ENCODE peak calls at places on chromosomes 16 and 17, in six cellular contexts. One of them, this sample, is unnamed.

GRCh38 chr17:77854083-77854758 is 104.3 kb upstream of the TNRC6C start:
- DNase-seq in T-helper 2 cell treated with Interferon-gamma antibody and Interleukin-4, amounts not matched to agents 5 μg/mL and 100 μg/mL, for 36 hours: no peak
- DNase-seq in activated naive CD8-positive, alpha-beta T cell treated with anti-CD3 and anti-CD28 coated beads, Interleukin-2, amount 10 ng/mL, durations not matched to agents 7 days and 5 days: no peak
- DNase-seq in AG09309: no peak
- DNase-seq in GM20000: no peak
- DNase-seq in amniotic stem cell: no peak
- DNase-seq in this sample: no peak

GRCh38 chr17:81057079-81057730 is 22.3 kb downstream of the BAIAP2 start:
- DNase-seq in T-helper 2 cell treated with Interferon-gamma antibody and Interleukin-4, amounts not matched to agents 5 μg/mL and 100 μg/mL, for 36 hours: no peak
- DNase-seq in activated naive CD8-positive, alpha-beta T cell treated with anti-CD3 and anti-CD28 coated beads, Interleukin-2, amount 10 ng/mL, durations not matched to agents 7 days and 5 days: no peak
- DNase-seq in AG09309: no peak
- DNase-seq in GM20000: no peak
- DNase-seq in amniotic stem cell: no peak
- DNase-seq in this sample: peak; percentile 55

GRCh38 chr16:66220766-66221165 is 145.7 kb upstream of the CDH5 start:
- DNase-seq in T-helper 2 cell treated with Interferon-gamma antibody and Interleukin-4, amounts not matched to agents 5 μg/mL and 100 μg/mL, for 36 hours: no peak
- DNase-seq in activated naive CD8-positive, alpha-beta T cell treated with anti-CD3 and anti-CD28 coated beads, Interleukin-2, amount 10 ng/mL, durations not matched to agents 7 days and 5 days: no peak
- DNase-seq in AG09309: no peak
- DNase-seq in GM20000: no peak
- DNase-seq in amniotic stem cell: no peak
- DNase-seq in this sample: no peak

GRCh38 chr17:39919087-39919683 is 750 bp upstream of the GSDMB start:
- DNase-seq in T-helper 2 cell treated with Interferon-gamma antibody and Interleukin-4, amounts not matched to agents 5 μg/mL and 100 μg/mL, for 36 hours: no peak
- DNase-seq in activated naive CD8-positive, alpha-beta T cell treated with anti-CD3 and anti-CD28 coated beads, Interleukin-2, amount 10 ng/mL, durations not matched to agents 7 days and 5 days: no peak
- DNase-seq in AG09309: no peak
- DNase-seq in GM20000: no peak
- DNase-seq in amniotic stem cell: no peak
- DNase-seq in this sample: no peak

GRCh38 chr16:87050142-87050541 is 267.1 kb downstream of the C16orf95 start:
- DNase-seq in T-helper 2 cell treated with Interferon-gamma antibody and Interleukin-4, amounts not matched to agents 5 μg/mL and 100 μg/mL, for 36 hours: no peak
- DNase-seq in activated naive CD8-positive, alpha-beta T cell treated with anti-CD3 and anti-CD28 coated beads, Interleukin-2, amount 10 ng/mL, durations not matched to agents 7 days and 5 days: no peak
- DNase-seq in AG09309: no peak
- DNase-seq in GM20000: no peak
- DNase-seq in amniotic stem cell: no peak
- DNase-seq in this sample: peak; percentile 35

GRCh38 chr16:50731130-50731988 is 10.5 kb upstream of the CYLD start:
- DNase-seq in T-helper 2 cell treated with Interferon-gamma antibody and Interleukin-4, amounts not matched to agents 5 μg/mL and 100 μg/mL, for 36 hours: no peak
- DNase-seq in activated naive CD8-positive, alpha-beta T cell treated with anti-CD3 and anti-CD28 coated beads, Interleukin-2, amount 10 ng/mL, durations not matched to agents 7 days and 5 days: no peak
- DNase-seq in AG09309: no peak
- DNase-seq in GM20000: no peak
- DNase-seq in amniotic stem cell: no peak
- DNase-seq in this sample: peak; percentile 54

GRCh38 chr16:8934601-8935000 is 29.1 kb downstream of the USP7 start:
- DNase-seq in T-helper 2 cell treated with Interferon-gamma antibody and Interleukin-4, amounts not matched to agents 5 μg/mL and 100 μg/mL, for 36 hours: no peak
- DNase-seq in activated naive CD8-positive, alpha-beta T cell treated with anti-CD3 and anti-CD28 coated beads, Interleukin-2, amount 10 ng/mL, durations not matched to agents 7 days and 5 days: no peak
- DNase-seq in AG09309: no peak
- DNase-seq in GM20000: no peak
- DNase-seq in amniotic stem cell: no peak
- DNase-seq in this sample: no peak

GRCh38 chr16:88589441-88589840 is 19.2 kb downstream of the ZC3H18 start:
- DNase-seq in T-helper 2 cell treated with Interferon-gamma antibody and Interleukin-4, amounts not matched to agents 5 μg/mL and 100 μg/mL, for 36 hours: peak; percentile 27
- DNase-seq in activated naive CD8-positive, alpha-beta T cell treated with anti-CD3 and anti-CD28 coated beads, Interleukin-2, amount 10 ng/mL, durations not matched to agents 7 days and 5 days: no peak
- DNase-seq in AG09309: no peak
- DNase-seq in GM20000: no peak
- DNase-seq in amniotic stem cell: no peak
- DNase-seq in this sample: no peak

GRCh38 chr16:4613636-4614570 is 785 bp downstream of the UBALD1 start:
- DNase-seq in T-helper 2 cell treated with Interferon-gamma antibody and Interleukin-4, amounts not matched to agents 5 μg/mL and 100 μg/mL, for 36 hours: peak; percentile 30
- DNase-seq in activated naive CD8-positive, alpha-beta T cell treated with anti-CD3 and anti-CD28 coated beads, Interleukin-2, amount 10 ng/mL, durations not matched to agents 7 days and 5 days: peak; percentile 61
- DNase-seq in AG09309: no peak
- DNase-seq in GM20000: peak; percentile 71
- DNase-seq in amniotic stem cell: no peak
- DNase-seq in this sample: no peak

GRCh38 chr17:66296289-66296725 is 6.1 kb upstream of the PRKCA start:
- DNase-seq in T-helper 2 cell treated with Interferon-gamma antibody and Interleukin-4, amounts not matched to agents 5 μg/mL and 100 μg/mL, for 36 hours: no peak
- DNase-seq in activated naive CD8-positive, alpha-beta T cell treated with anti-CD3 and anti-CD28 coated beads, Interleukin-2, amount 10 ng/mL, durations not matched to agents 7 days and 5 days: no peak
- DNase-seq in AG09309: no peak
- DNase-seq in GM20000: no peak
- DNase-seq in amniotic stem cell: no peak
- DNase-seq in this sample: no peak

GRCh38 chr17:55089955-55090573 is 121.5 kb downstream of the STXBP4 start:
- DNase-seq in T-helper 2 cell treated with Interferon-gamma antibody and Interleukin-4, amounts not matched to agents 5 μg/mL and 100 μg/mL, for 36 hours: peak; percentile 55
- DNase-seq in activated naive CD8-positive, alpha-beta T cell treated with anti-CD3 and anti-CD28 coated beads, Interleukin-2, amount 10 ng/mL, durations not matched to agents 7 days and 5 days: no peak
- DNase-seq in AG09309: no peak
- DNase-seq in GM20000: peak; percentile 42
- DNase-seq in amniotic stem cell: no peak
- DNase-seq in this sample: no peak

GRCh38 chr16:49484454-49484853 is 110.8 kb downstream of the C16orf78 start:
- DNase-seq in T-helper 2 cell treated with Interferon-gamma antibody and Interleukin-4, amounts not matched to agents 5 μg/mL and 100 μg/mL, for 36 hours: no peak
- DNase-seq in activated naive CD8-positive, alpha-beta T cell treated with anti-CD3 and anti-CD28 coated beads, Interleukin-2, amount 10 ng/mL, durations not matched to agents 7 days and 5 days: peak; percentile 30
- DNase-seq in AG09309: no peak
- DNase-seq in GM20000: peak; percentile 78
- DNase-seq in amniotic stem cell: no peak
- DNase-seq in this sample: peak; percentile 75

GRCh38 chr17:28059675-28060074 is 17.2 kb downstream of the NLK start:
- DNase-seq in T-helper 2 cell treated with Interferon-gamma antibody and Interleukin-4, amounts not matched to agents 5 μg/mL and 100 μg/mL, for 36 hours: no peak
- DNase-seq in activated naive CD8-positive, alpha-beta T cell treated with anti-CD3 and anti-CD28 coated beads, Interleukin-2, amount 10 ng/mL, durations not matched to agents 7 days and 5 days: no peak
- DNase-seq in AG09309: no peak
- DNase-seq in GM20000: no peak
- DNase-seq in amniotic stem cell: no peak
- DNase-seq in this sample: no peak

GRCh38 chr17:40224707-40225092 is 5.6 kb downstream of the WIPF2 start:
- DNase-seq in T-helper 2 cell treated with Interferon-gamma antibody and Interleukin-4, amounts not matched to agents 5 μg/mL and 100 μg/mL, for 36 hours: no peak
- DNase-seq in activated naive CD8-positive, alpha-beta T cell treated with anti-CD3 and anti-CD28 coated beads, Interleukin-2, amount 10 ng/mL, durations not matched to agents 7 days and 5 days: no peak
- DNase-seq in AG09309: no peak
- DNase-seq in GM20000: no peak
- DNase-seq in amniotic stem cell: no peak
- DNase-seq in this sample: peak; percentile 83

GRCh38 chr17:17004251-17004996 is 32.5 kb upstream of the TNFRSF13B start:
- DNase-seq in T-helper 2 cell treated with Interferon-gamma antibody and Interleukin-4, amounts not matched to agents 5 μg/mL and 100 μg/mL, for 36 hours: no peak
- DNase-seq in activated naive CD8-positive, alpha-beta T cell treated with anti-CD3 and anti-CD28 coated beads, Interleukin-2, amount 10 ng/mL, durations not matched to agents 7 days and 5 days: no peak
- DNase-seq in AG09309: no peak
- DNase-seq in GM20000: no peak
- DNase-seq in amniotic stem cell: no peak
- DNase-seq in this sample: no peak

GRCh38 chr17:50201226-50201854 is at the start of gene COL1A1:
- DNase-seq in T-helper 2 cell treated with Interferon-gamma antibody and Interleukin-4, amounts not matched to agents 5 μg/mL and 100 μg/mL, for 36 hours: no peak
- DNase-seq in activated naive CD8-positive, alpha-beta T cell treated with anti-CD3 and anti-CD28 coated beads, Interleukin-2, amount 10 ng/mL, durations not matched to agents 7 days and 5 days: no peak
- DNase-seq in AG09309: peak; percentile 85
- DNase-seq in GM20000: no peak
- DNase-seq in amniotic stem cell: peak; percentile 64
- DNase-seq in this sample: peak; percentile 94

GRCh38 chr17:2150871-2151270 is 96.0 kb downstream of the HIC1 start:
- DNase-seq in T-helper 2 cell treated with Interferon-gamma antibody and Interleukin-4, amounts not matched to agents 5 μg/mL and 100 μg/mL, for 36 hours: no peak
- DNase-seq in activated naive CD8-positive, alpha-beta T cell treated with anti-CD3 and anti-CD28 coated beads, Interleukin-2, amount 10 ng/mL, durations not matched to agents 7 days and 5 days: no peak
- DNase-seq in AG09309: no peak
- DNase-seq in GM20000: no peak
- DNase-seq in amniotic stem cell: no peak
- DNase-seq in this sample: no peak

GRCh38 chr16:29757950-29758466 is 12.2 kb upstream of the C16orf54 start:
- DNase-seq in T-helper 2 cell treated with Interferon-gamma antibody and Interleukin-4, amounts not matched to agents 5 μg/mL and 100 μg/mL, for 36 hours: no peak
- DNase-seq in activated naive CD8-positive, alpha-beta T cell treated with anti-CD3 and anti-CD28 coated beads, Interleukin-2, amount 10 ng/mL, durations not matched to agents 7 days and 5 days: no peak
- DNase-seq in AG09309: peak; percentile 59
- DNase-seq in GM20000: no peak
- DNase-seq in amniotic stem cell: peak; percentile 32
- DNase-seq in this sample: no peak

GRCh38 chr16:2214721-2214970 is at the start of gene PGP:
- DNase-seq in T-helper 2 cell treated with Interferon-gamma antibody and Interleukin-4, amounts not matched to agents 5 μg/mL and 100 μg/mL, for 36 hours: no peak
- DNase-seq in activated naive CD8-positive, alpha-beta T cell treated with anti-CD3 and anti-CD28 coated beads, Interleukin-2, amount 10 ng/mL, durations not matched to agents 7 days and 5 days: peak; percentile 100
- DNase-seq in AG09309: no peak
- DNase-seq in GM20000: no peak
- DNase-seq in amniotic stem cell: no peak
- DNase-seq in this sample: no peak

GRCh38 chr16:69443809-69444611 is 19.6 kb downstream of the CYB5B start:
- DNase-seq in T-helper 2 cell treated with Interferon-gamma antibody and Interleukin-4, amounts not matched to agents 5 μg/mL and 100 μg/mL, for 36 hours: peak; percentile 24
- DNase-seq in activated naive CD8-positive, alpha-beta T cell treated with anti-CD3 and anti-CD28 coated beads, Interleukin-2, amount 10 ng/mL, durations not matched to agents 7 days and 5 days: peak; percentile 44
- DNase-seq in AG09309: no peak
- DNase-seq in GM20000: no peak
- DNase-seq in amniotic stem cell: peak; percentile 33
- DNase-seq in this sample: no peak

GRCh38 chr17:29180788-29181160 is 576 bp upstream of the MYO18A start:
- DNase-seq in T-helper 2 cell treated with Interferon-gamma antibody and Interleukin-4, amounts not matched to agents 5 μg/mL and 100 μg/mL, for 36 hours: no peak
- DNase-seq in activated naive CD8-positive, alpha-beta T cell treated with anti-CD3 and anti-CD28 coated beads, Interleukin-2, amount 10 ng/mL, durations not matched to agents 7 days and 5 days: no peak
- DNase-seq in AG09309: no peak
- DNase-seq in GM20000: no peak
- DNase-seq in amniotic stem cell: no peak
- DNase-seq in this sample: no peak

GRCh38 chr17:78573955-78574354 is 3.2 kb downstream of the DNAH17 start:
- DNase-seq in T-helper 2 cell treated with Interferon-gamma antibody and Interleukin-4, amounts not matched to agents 5 μg/mL and 100 μg/mL, for 36 hours: no peak
- DNase-seq in activated naive CD8-positive, alpha-beta T cell treated with anti-CD3 and anti-CD28 coated beads, Interleukin-2, amount 10 ng/mL, durations not matched to agents 7 days and 5 days: no peak
- DNase-seq in AG09309: no peak
- DNase-seq in GM20000: no peak
- DNase-seq in amniotic stem cell: no peak
- DNase-seq in this sample: no peak

GRCh38 chr16:53097190-53097589 is 42.4 kb downstream of the CHD9 start:
- DNase-seq in T-helper 2 cell treated with Interferon-gamma antibody and Interleukin-4, amounts not matched to agents 5 μg/mL and 100 μg/mL, for 36 hours: no peak
- DNase-seq in activated naive CD8-positive, alpha-beta T cell treated with anti-CD3 and anti-CD28 coated beads, Interleukin-2, amount 10 ng/mL, durations not matched to agents 7 days and 5 days: no peak
- DNase-seq in AG09309: no peak
- DNase-seq in GM20000: no peak
- DNase-seq in amniotic stem cell: no peak
- DNase-seq in this sample: no peak

GRCh38 chr16:19542138-19542821 is 13.2 kb upstream of the VPS35L start:
- DNase-seq in T-helper 2 cell treated with Interferon-gamma antibody and Interleukin-4, amounts not matched to agents 5 μg/mL and 100 μg/mL, for 36 hours: no peak
- DNase-seq in activated naive CD8-positive, alpha-beta T cell treated with anti-CD3 and anti-CD28 coated beads, Interleukin-2, amount 10 ng/mL, durations not matched to agents 7 days and 5 days: no peak
- DNase-seq in AG09309: no peak
- DNase-seq in GM20000: no peak
- DNase-seq in amniotic stem cell: no peak
- DNase-seq in this sample: no peak

GRCh38 chr17:4073983-4074830 is 68.6 kb downstream of the ZZEF1 start:
- DNase-seq in T-helper 2 cell treated with Interferon-gamma antibody and Interleukin-4, amounts not matched to agents 5 μg/mL and 100 μg/mL, for 36 hours: no peak
- DNase-seq in activated naive CD8-positive, alpha-beta T cell treated with anti-CD3 and anti-CD28 coated beads, Interleukin-2, amount 10 ng/mL, durations not matched to agents 7 days and 5 days: no peak
- DNase-seq in AG09309: no peak
- DNase-seq in GM20000: peak; percentile 88
- DNase-seq in amniotic stem cell: no peak
- DNase-seq in this sample: no peak

GRCh38 chr17:63450551-63450950 is 4.4 kb upstream of the CYB561 start:
- DNase-seq in T-helper 2 cell treated with Interferon-gamma antibody and Interleukin-4, amounts not matched to agents 5 μg/mL and 100 μg/mL, for 36 hours: no peak
- DNase-seq in activated naive CD8-positive, alpha-beta T cell treated with anti-CD3 and anti-CD28 coated beads, Interleukin-2, amount 10 ng/mL, durations not matched to agents 7 days and 5 days: no peak
- DNase-seq in AG09309: no peak
- DNase-seq in GM20000: no peak
- DNase-seq in amniotic stem cell: no peak
- DNase-seq in this sample: no peak

GRCh38 chr16:82631701-82632685 is 5.2 kb downstream of the CDH13 start:
- DNase-seq in T-helper 2 cell treated with Interferon-gamma antibody and Interleukin-4, amounts not matched to agents 5 μg/mL and 100 μg/mL, for 36 hours: no peak
- DNase-seq in activated naive CD8-positive, alpha-beta T cell treated with anti-CD3 and anti-CD28 coated beads, Interleukin-2, amount 10 ng/mL, durations not matched to agents 7 days and 5 days: no peak
- DNase-seq in AG09309: no peak
- DNase-seq in GM20000: no peak
- DNase-seq in amniotic stem cell: no peak
- DNase-seq in this sample: no peak

GRCh38 chr17:56886288-56886721 is 27.5 kb downstream of the TRIM25 start:
- DNase-seq in T-helper 2 cell treated with Interferon-gamma antibody and Interleukin-4, amounts not matched to agents 5 μg/mL and 100 μg/mL, for 36 hours: no peak
- DNase-seq in activated naive CD8-positive, alpha-beta T cell treated with anti-CD3 and anti-CD28 coated beads, Interleukin-2, amount 10 ng/mL, durations not matched to agents 7 days and 5 days: no peak
- DNase-seq in AG09309: no peak
- DNase-seq in GM20000: no peak
- DNase-seq in amniotic stem cell: no peak
- DNase-seq in this sample: no peak

GRCh38 chr17:75345514-75346167 is 56.4 kb upstream of the SLC25A19 start:
- DNase-seq in T-helper 2 cell treated with Interferon-gamma antibody and Interleukin-4, amounts not matched to agents 5 μg/mL and 100 μg/mL, for 36 hours: peak; percentile 33
- DNase-seq in activated naive CD8-positive, alpha-beta T cell treated with anti-CD3 and anti-CD28 coated beads, Interleukin-2, amount 10 ng/mL, durations not matched to agents 7 days and 5 days: peak; percentile 53
- DNase-seq in AG09309: no peak
- DNase-seq in GM20000: peak; percentile 57
- DNase-seq in amniotic stem cell: no peak
- DNase-seq in this sample: no peak

GRCh38 chr16:61730997-61731396 is 305.2 kb downstream of the CDH8 start:
- DNase-seq in T-helper 2 cell treated with Interferon-gamma antibody and Interleukin-4, amounts not matched to agents 5 μg/mL and 100 μg/mL, for 36 hours: no peak
- DNase-seq in activated naive CD8-positive, alpha-beta T cell treated with anti-CD3 and anti-CD28 coated beads, Interleukin-2, amount 10 ng/mL, durations not matched to agents 7 days and 5 days: no peak
- DNase-seq in AG09309: no peak
- DNase-seq in GM20000: no peak
- DNase-seq in amniotic stem cell: no peak
- DNase-seq in this sample: no peak

GRCh38 chr17:67200727-67201301 is 44.2 kb downstream of the HELZ start:
- DNase-seq in T-helper 2 cell treated with Interferon-gamma antibody and Interleukin-4, amounts not matched to agents 5 μg/mL and 100 μg/mL, for 36 hours: no peak
- DNase-seq in activated naive CD8-positive, alpha-beta T cell treated with anti-CD3 and anti-CD28 coated beads, Interleukin-2, amount 10 ng/mL, durations not matched to agents 7 days and 5 days: no peak
- DNase-seq in AG09309: no peak
- DNase-seq in GM20000: no peak
- DNase-seq in amniotic stem cell: no peak
- DNase-seq in this sample: no peak

This sample was measured in tibial artery.